ENCODE peak calls at places on chromosomes 2 and 18, in five cellular contexts. One of them, this sample, is unnamed.

GRCh38 chr2:15337996-15338666 is 223.0 kb downstream of the NBAS start:
- DNase-seq in CD8-positive, alpha-beta memory T cell: no peak
- DNase-seq in activated CD8-positive, alpha-beta memory T cell treated with anti-CD3 and anti-CD28 coated beads, Interleukin-2, amount 10 ng/mL, durations not matched to agents 7 days and 5 days: no peak
- DNase-seq in AG10803: no peak
- DNase-seq in GM12891: no peak
- DNase-seq in this sample: no peak

GRCh38 chr18:55083461-55083860 is 124.2 kb upstream of the CCDC68 start:
- DNase-seq in activated CD8-positive, alpha-beta memory T cell treated with anti-CD3 and anti-CD28 coated beads, Interleukin-2, amount 10 ng/mL, durations not matched to agents 7 days and 5 days: no peak
- DNase-seq in GM12891: no peak
- DNase-seq in CD8-positive, alpha-beta memory T cell: no peak
- DNase-seq in AG10803: peak
- DNase-seq in this sample: no peak

GRCh38 chr2:118032169-118033013 is 18.5 kb upstream of the CCDC93 start:
- DNase-seq in GM12891: no peak
- DNase-seq in activated CD8-positive, alpha-beta memory T cell treated with anti-CD3 and anti-CD28 coated beads, Interleukin-2, amount 10 ng/mL, durations not matched to agents 7 days and 5 days: peak
- DNase-seq in AG10803: peak
- DNase-seq in CD8-positive, alpha-beta memory T cell: peak
- DNase-seq in this sample: no peak

GRCh38 chr2:53715568-53715967 is 52.0 kb upstream of the CHAC2 start:
- DNase-seq in activated CD8-positive, alpha-beta memory T cell treated with anti-CD3 and anti-CD28 coated beads, Interleukin-2, amount 10 ng/mL, durations not matched to agents 7 days and 5 days: no peak
- DNase-seq in AG10803: peak
- DNase-seq in CD8-positive, alpha-beta memory T cell: no peak
- DNase-seq in GM12891: no peak
- DNase-seq in this sample: no peak

GRCh38 chr2:187177253-187177652 is 270.8 kb downstream of the CALCRL start:
- DNase-seq in AG10803: no peak
- DNase-seq in activated CD8-positive, alpha-beta memory T cell treated with anti-CD3 and anti-CD28 coated beads, Interleukin-2, amount 10 ng/mL, durations not matched to agents 7 days and 5 days: no peak
- DNase-seq in GM12891: no peak
- DNase-seq in CD8-positive, alpha-beta memory T cell: no peak
- DNase-seq in this sample: no peak

GRCh38 chr2:32752205-32752604 is 124.4 kb downstream of the TTC27 start:
- DNase-seq in AG10803: peak
- DNase-seq in activated CD8-positive, alpha-beta memory T cell treated with anti-CD3 and anti-CD28 coated beads, Interleukin-2, amount 10 ng/mL, durations not matched to agents 7 days and 5 days: no peak
- DNase-seq in CD8-positive, alpha-beta memory T cell: no peak
- DNase-seq in GM12891: no peak
- DNase-seq in this sample: no peak

GRCh38 chr2:9078405-9078804 is 74.9 kb upstream of the MBOAT2 start:
- DNase-seq in activated CD8-positive, alpha-beta memory T cell treated with anti-CD3 and anti-CD28 coated beads, Interleukin-2, amount 10 ng/mL, durations not matched to agents 7 days and 5 days: no peak
- DNase-seq in GM12891: no peak
- DNase-seq in CD8-positive, alpha-beta memory T cell: no peak
- DNase-seq in AG10803: no peak
- DNase-seq in this sample: no peak

GRCh38 chr2:80519699-80520291 is 215.2 kb upstream of the LRRTM1 start:
- DNase-seq in AG10803: no peak
- DNase-seq in GM12891: no peak
- DNase-seq in CD8-positive, alpha-beta memory T cell: no peak
- DNase-seq in activated CD8-positive, alpha-beta memory T cell treated with anti-CD3 and anti-CD28 coated beads, Interleukin-2, amount 10 ng/mL, durations not matched to agents 7 days and 5 days: no peak
- DNase-seq in this sample: no peak

GRCh38 chr2:37588316-37588777 is 83.1 kb downstream of the CDC42EP3 start:
- DNase-seq in CD8-positive, alpha-beta memory T cell: no peak
- DNase-seq in AG10803: no peak
- DNase-seq in GM12891: no peak
- DNase-seq in activated CD8-positive, alpha-beta memory T cell treated with anti-CD3 and anti-CD28 coated beads, Interleukin-2, amount 10 ng/mL, durations not matched to agents 7 days and 5 days: no peak
- DNase-seq in this sample: no peak

GRCh38 chr2:133530645-133531044 is 37.6 kb downstream of the NCKAP5 start:
- DNase-seq in AG10803: no peak
- DNase-seq in GM12891: no peak
- DNase-seq in activated CD8-positive, alpha-beta memory T cell treated with anti-CD3 and anti-CD28 coated beads, Interleukin-2, amount 10 ng/mL, durations not matched to agents 7 days and 5 days: no peak
- DNase-seq in CD8-positive, alpha-beta memory T cell: no peak
- DNase-seq in this sample: no peak

This sample was measured in NCI-H1048.